ENCODE peak calls at places on chromosomes 1 and 21, in four cellular contexts. J, F, P and W are unnamed samples.

GRCh38 chr1:117365350-117366280 is 1.6 kb upstream of the MAN1A2 start:
- DNase-seq in P (peak), F (no peak), J (no peak), W (peak)

GRCh38 chr1:233671286-233671685 is 57.4 kb downstream of the KCNK1 start:
- DNase-seq in J (no peak), P (no peak), F (no peak), W (no peak)

GRCh38 chr1:69290266-69290665 is 277.5 kb upstream of the LRRC7 start:
- DNase-seq in F (no peak), P (peak), J (no peak), W (no peak)

GRCh38 chr1:42403880-42404400 is 23.3 kb downstream of the RIMKLA start:
- DNase-seq in J (no peak), F (no peak), P (no peak), W (peak)

GRCh38 chr1:6218380-6218779 is 12.5 kb downstream of the RNF207 start:
- DNase-seq in P (no peak), F (no peak), J (no peak), W (no peak)

GRCh38 chr1:34900775-34901502 is 28.5 kb downstream of the DLGAP3 start:
- DNase-seq in P (no peak), J (no peak), F (no peak), W (no peak)

GRCh38 chr1:243748706-243749283 is 101.2 kb downstream of the AKT3 start:
- DNase-seq in P (peak), F (no peak), J (no peak), W (peak)

GRCh38 chr1:7253118-7253480 is 467.8 kb downstream of the CAMTA1 start:
- DNase-seq in F (no peak), P (no peak), J (no peak), W (no peak)

GRCh38 chr1:228760962-228761361 is 25.7 kb downstream of the RHOU start:
- DNase-seq in J (no peak), P (no peak), F (no peak), W (no peak)

GRCh38 chr1:201013991-201014815 is 9.3 kb downstream of the KIF21B start:
- DNase-seq in P (no peak), J (peak), F (peak), W (peak)

GRCh38 chr1:22753396-22754083 is 42.9 kb downstream of the EPHB2 start:
- DNase-seq in P (no peak), F (no peak), J (no peak), W (no peak)

GRCh38 chr1:205263580-205264190 is 35.9 kb downstream of the TMCC2 start:
- DNase-seq in P (no peak), J (no peak), F (no peak), W (no peak)

GRCh38 chr1:43522776-43523480 is 7.8 kb upstream of the PTPRF start:
- DNase-seq in P (peak), F (no peak), J (peak), W (peak)

GRCh38 chr21:46110499-46111192 is 12.7 kb downstream of the COL6A2 start:
- DNase-seq in J (no peak), P (peak), F (peak), W (peak)

GRCh38 chr1:235060607-235061470 is 67.8 kb downstream of the TOMM20 start:
- DNase-seq in F (peak), P (no peak), J (peak), W (peak)

GRCh38 chr1:237084399-237085077 is 42.6 kb downstream of the RYR2 start:
- DNase-seq in F (no peak), J (no peak), P (no peak), W (peak)

GRCh38 chr21:45979141-45979631 is 2.4 kb upstream of the COL6A1 start:
- DNase-seq in J (no peak), F (peak), P (peak), W (peak)

GRCh38 chr1:21293537-21294265 is 3.4 kb upstream of the ECE1 start:
- DNase-seq in F (no peak), P (no peak), J (no peak), W (no peak)

GRCh38 chr1:157968503-157968902 is 24.9 kb upstream of the KIRREL1 start:
- DNase-seq in J (no peak), F (no peak), P (peak), W (no peak)

GRCh38 chr1:21299007-21299406 is 8.7 kb upstream of the ECE1 start:
- DNase-seq in P (peak), J (no peak), F (no peak), W (no peak)

GRCh38 chr1:33276573-33277298 is 20.4 kb downstream of the ZNF362 start:
- DNase-seq in P (no peak), J (no peak), F (no peak), W (no peak)

GRCh38 chr1:8889103-8889846 is 10.8 kb upstream of the ENO1 start:
- DNase-seq in F (no peak), J (peak), P (no peak), W (no peak)
- H3K23ac ChIP-seq in F (no peak), J (no peak), P (no peak), W (no peak)

DNA sequence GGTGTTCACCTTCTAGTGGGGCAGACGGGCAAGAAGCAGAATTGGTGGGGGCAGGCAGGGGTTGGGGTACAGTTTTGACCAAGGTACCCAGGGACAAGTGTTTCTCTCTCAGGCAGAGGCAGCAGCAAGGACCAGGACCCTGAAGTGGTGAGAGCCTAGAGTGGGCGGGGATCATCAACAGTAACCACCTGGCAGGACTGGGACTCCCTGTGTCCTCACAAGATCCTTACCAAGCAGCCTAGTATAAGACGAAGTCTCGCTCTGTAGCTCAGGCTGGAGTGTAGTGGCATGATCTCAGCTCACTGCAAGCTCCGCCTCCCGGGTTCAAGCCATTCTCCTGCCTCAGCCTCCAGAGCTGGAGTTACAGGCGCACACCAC is 3.2 kb upstream of the NADK start:
- DNase-seq in P (no peak), J (no peak), F (peak), W (peak)
- H3K23ac ChIP-seq in P (no peak), J (no peak), F (no peak), W (no peak)

GRCh38 chr21:39374046-39374445 is 25.2 kb upstream of the HMGN1 start:
- DNase-seq in F (no peak), P (no peak), J (no peak), W (no peak)

GRCh38 chr21:39379986-39380891 is 31.4 kb upstream of the HMGN1 start:
- DNase-seq in P (peak), F (peak), J (peak), W (peak)

GRCh38 chr21:39373634-39374033 is 24.7 kb upstream of the HMGN1 start:
- DNase-seq in F (peak), J (no peak), P (peak), W (peak)

GRCh38 chr21:39377444-39378050 is 28.7 kb upstream of the HMGN1 start:
- DNase-seq in F (peak), J (no peak), P (no peak), W (peak)

DNA sequence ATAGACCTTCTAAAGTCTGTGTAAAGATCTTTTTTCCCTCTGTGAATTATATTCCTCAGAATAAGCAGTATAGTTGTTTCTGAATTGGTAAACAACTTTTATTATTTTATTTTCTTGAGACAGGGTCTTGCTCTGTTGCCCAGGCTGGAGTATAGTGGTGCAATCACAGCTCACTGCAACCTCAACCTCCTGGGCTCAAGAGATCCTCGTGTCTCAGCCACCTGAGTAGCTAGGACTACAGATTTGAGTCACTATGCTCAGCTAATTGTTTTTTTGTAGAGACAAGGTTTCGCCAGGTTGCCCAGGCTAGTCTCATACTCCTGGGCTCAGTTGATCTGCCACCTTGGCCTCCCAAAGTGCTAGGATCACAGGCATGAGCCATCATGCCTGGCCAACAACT is 26.6 kb upstream of the HMGN1 start:
- DNase-seq in J (no peak), P (no peak), F (no peak), W (no peak)
- H3K23ac ChIP-seq in J (no peak), P (no peak), F (no peak), W (no peak)

GRCh38 chr1:90726716-90727480 is 9.8 kb upstream of the BARHL2 start:
- DNase-seq in P (no peak), J (no peak), F (peak), W (peak)
- H3K23ac ChIP-seq in P (no peak), J (no peak), F (no peak), W (peak)

DNA sequence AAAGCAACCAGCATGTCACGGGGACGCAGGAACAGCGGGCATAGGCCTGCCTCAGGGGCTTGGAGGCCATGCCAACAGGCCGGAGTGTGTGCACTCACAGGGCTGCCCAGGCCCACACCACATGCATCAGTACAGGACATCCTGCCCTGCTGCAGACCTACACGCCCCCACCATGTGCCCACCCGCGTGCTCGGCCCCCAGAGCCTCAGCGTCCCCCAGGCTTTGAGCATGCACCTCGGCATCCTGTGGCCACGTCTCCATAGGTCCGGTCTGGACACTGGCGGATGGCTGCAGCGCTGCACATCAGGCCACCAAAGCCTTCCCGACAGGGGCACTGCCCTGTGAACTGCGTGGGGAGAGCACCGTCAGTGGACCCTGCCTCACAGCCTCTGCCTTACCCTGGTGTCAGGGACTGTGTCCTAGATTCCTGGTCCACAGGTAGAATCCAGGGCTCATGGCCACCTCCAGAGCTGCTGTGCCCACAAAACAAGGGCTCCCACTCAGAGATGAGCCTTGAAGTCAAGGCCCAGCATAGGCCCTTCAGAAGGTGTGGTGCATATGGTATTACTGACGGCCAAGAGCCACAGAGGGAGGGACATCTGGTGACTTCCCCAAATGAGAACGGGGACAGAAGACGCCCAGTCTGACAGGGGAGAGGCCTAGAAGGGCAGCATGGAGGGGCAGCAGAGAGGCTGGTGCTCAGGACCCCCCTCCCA is 25.4 kb downstream of the LAMB3 start:
- DNase-seq in J (no peak), P (no peak), F (no peak), W (no peak)
- H3K23ac ChIP-seq in J (no peak), P (no peak), F (no peak), W (no peak)

GRCh38 chr1:91736146-91736998 is 149.6 kb downstream of the TGFBR3 start:
- DNase-seq in F (no peak), J (no peak), P (peak), W (no peak)
- H3K23ac ChIP-seq in F (no peak), J (no peak), P (no peak), W (no peak)

DNA sequence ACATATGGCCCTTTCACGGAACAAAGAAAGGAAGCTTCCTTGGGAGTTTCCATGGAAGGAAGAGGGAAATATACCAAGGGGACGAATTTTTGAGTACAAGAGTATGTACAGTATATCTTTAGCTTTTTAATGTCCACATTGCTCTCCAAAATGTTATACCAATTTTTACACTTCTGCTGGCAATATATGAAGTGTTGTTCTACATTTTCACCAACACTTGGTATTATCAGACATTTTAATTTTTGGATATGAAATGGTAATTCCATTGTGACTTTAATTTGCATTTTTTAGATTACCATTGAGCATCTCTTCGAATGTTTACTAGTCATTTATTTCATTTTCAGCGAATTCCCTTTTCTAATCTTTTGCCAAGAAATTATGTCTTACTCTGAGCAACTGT is 5.5 kb upstream of the VPS45 start:
- DNase-seq in F (no peak), J (no peak), P (no peak), W (no peak)
- H3K23ac ChIP-seq in F (no peak), J (no peak), P (no peak), W (no peak)

GRCh38 chr1:173445656-173446055 is 31.5 kb upstream of the PRDX6 start:
- DNase-seq in P (no peak), F (no peak), J (no peak), W (no peak)
- H3K23ac ChIP-seq in P (no peak), F (no peak), J (no peak), W (no peak)

GRCh38 chr1:212558665-212559480 is 49.7 kb upstream of the ATF3 start:
- DNase-seq in P (peak), J (peak), F (peak), W (peak)
- H3K23ac ChIP-seq in P (no peak), J (no peak), F (no peak), W (no peak)